ENCODE peak calls at places on chromosome 2, in four cellular contexts. One of them, this sample, is unnamed.

GRCh38 chr2:46848446-46848845 is 67.2 kb downstream of the MCFD2 start:
- DNase-seq in EH: no peak
- DNase-seq in prostate gland: no peak
- DNase-seq in mesothelial cell of epicardium: no peak
- DNase-seq in this sample: no peak

GRCh38 chr2:159710601-159711180 is 1.6 kb upstream of the MARCHF7 start:
- DNase-seq in EH: peak; percentile 29
- DNase-seq in prostate gland: no peak
- DNase-seq in mesothelial cell of epicardium: no peak
- DNase-seq in this sample: no peak

GRCh38 chr2:133371286-133371685 is 197.0 kb downstream of the NCKAP5 start:
- DNase-seq in EH: no peak
- DNase-seq in prostate gland: no peak
- DNase-seq in mesothelial cell of epicardium: no peak
- DNase-seq in this sample: no peak

GRCh38 chr2:165870346-165870745 is 76.3 kb upstream of the GALNT3 start:
- DNase-seq in EH: no peak
- DNase-seq in prostate gland: no peak
- DNase-seq in mesothelial cell of epicardium: no peak
- DNase-seq in this sample: no peak

GRCh38 chr2:11154460-11155325 is 574 bp upstream of the SLC66A3 start:
- DNase-seq in EH: peak; percentile 97
- DNase-seq in prostate gland: peak; percentile 98
- DNase-seq in mesothelial cell of epicardium: peak; percentile 97
- DNase-seq in this sample: peak; percentile 99

GRCh38 chr2:24482972-24483300 is 8.1 kb upstream of the NCOA1 start:
- DNase-seq in EH: no peak
- DNase-seq in prostate gland: no peak
- DNase-seq in mesothelial cell of epicardium: no peak
- DNase-seq in this sample: no peak

GRCh38 chr2:8138923-8139667 is 542.8 kb upstream of the ID2 start:
- DNase-seq in EH: no peak
- DNase-seq in prostate gland: no peak
- DNase-seq in mesothelial cell of epicardium: no peak
- DNase-seq in this sample: no peak

GRCh38 chr2:45860136-45861106 is 208.9 kb downstream of the PRKCE start:
- DNase-seq in EH: peak; percentile 41
- DNase-seq in prostate gland: no peak
- DNase-seq in mesothelial cell of epicardium: no peak
- DNase-seq in this sample: no peak

GRCh38 chr2:70607121-70607551 is 53.5 kb upstream of the TGFA start:
- DNase-seq in EH: no peak
- DNase-seq in prostate gland: no peak
- DNase-seq in mesothelial cell of epicardium: no peak
- DNase-seq in this sample: no peak

GRCh38 chr2:200649724-200650123 is 63.9 kb downstream of the AOX1 start:
- DNase-seq in EH: no peak
- DNase-seq in prostate gland: no peak
- DNase-seq in mesothelial cell of epicardium: no peak
- DNase-seq in this sample: no peak

This sample was measured in Calu3.